ENCODE peak calls at places on chromosomes 16 and 17, in nine cellular contexts. T is HFF-Myc, X is tibial nerve, O is mucosa of descending colon, S is fibroblast of pulmonary artery, Q is ovary, H is ascending aorta, Y is lower lobe of right lung, N is esophagus squamous epithelium. E is an unnamed sample.
A peak's percentile ranks its signal among the peaks of the same experiment; 100 is the strongest.

GRCh38 chr17:34578016-34578415 is 1.4 kb upstream of the TMEM132E start:
- DNase-seq in T (no peak), X (no peak), O (no peak), S (no peak), Q (no peak), H (no peak), Y (no peak), N (no peak), E (no peak)

GRCh38 chr16:80663078-80663477 is 122.3 kb downstream of the DYNLRB2 start:
- DNase-seq in T (no peak), X (no peak), O (no peak), S (no peak), Q (no peak), H (no peak), Y (no peak), N (no peak), E (no peak)

GRCh38 chr16:76583466-76583865 is 306.3 kb downstream of the CNTNAP4 start:
- DNase-seq in T (no peak), X (no peak), O (peak; percentile 6), S (peak; percentile 53), Q (no peak), H (no peak), Y (no peak), N (no peak), E (peak; percentile 20)

GRCh38 chr17:9079461-9080103 is 58.3 kb downstream of the NTN1 start:
- DNase-seq in T (no peak), X (no peak), O (no peak), S (no peak), Q (no peak), H (no peak), Y (no peak), N (no peak), E (no peak)

GRCh38 chr16:78926723-78927200 is 673.8 kb downstream of the MAF start:
- DNase-seq in T (no peak), X (no peak), O (no peak), S (no peak), Q (no peak), H (no peak), Y (no peak), N (no peak), E (no peak)

GRCh38 chr17:34764716-34765115 is 185.3 kb downstream of the TMEM132E start:
- DNase-seq in T (no peak), X (no peak), O (no peak), S (no peak), Q (no peak), H (no peak), Y (no peak), N (no peak), E (no peak)

GRCh38 chr17:37541880-37542675 is 52.4 kb downstream of the DUSP14 start:
- DNase-seq in T (no peak), X (no peak), O (no peak), S (peak; percentile 74), Q (no peak), H (no peak), Y (no peak), N (no peak), E (peak; percentile 64)

GRCh38 chr16:17471745-17472075 is 950 bp upstream of the XYLT1 start:
- DNase-seq in T (peak; percentile 47), X (no peak), O (no peak), S (no peak), Q (no peak), H (no peak), Y (no peak), N (no peak), E (no peak)

GRCh38 chr17:78341559-78342437 is 18.1 kb downstream of the SOCS3 start:
- DNase-seq in T (no peak), X (peak; percentile 66), O (peak; percentile 78), S (peak; percentile 81), Q (peak; percentile 83), H (peak; percentile 49), Y (peak; percentile 86), N (no peak), E (peak; percentile 72)

GRCh38 chr17:27573971-27574525 is 56.9 kb upstream of the LGALS9 start:
- DNase-seq in T (no peak), X (no peak), O (no peak), S (peak; percentile 64), Q (no peak), H (no peak), Y (no peak), N (no peak), E (no peak)

GRCh38 chr17:82900741-82901140 is 60.9 kb upstream of the ZNF750 start:
- DNase-seq in T (no peak), X (no peak), O (no peak), S (no peak), Q (no peak), H (no peak), Y (no peak), N (no peak), E (no peak)

GRCh38 chr17:82901356-82901755 is 61.5 kb upstream of the ZNF750 start:
- DNase-seq in T (no peak), X (no peak), O (no peak), S (no peak), Q (no peak), H (no peak), Y (no peak), N (no peak), E (no peak)

GRCh38 chr17:82897514-82898249 is 57.9 kb upstream of the ZNF750 start:
- DNase-seq in T (no peak), X (no peak), O (no peak), S (no peak), Q (no peak), H (no peak), Y (peak; percentile 13), N (no peak), E (no peak)

GRCh38 chr17:82899941-82900340 is 60.1 kb upstream of the ZNF750 start:
- DNase-seq in T (no peak), X (no peak), O (no peak), S (no peak), Q (no peak), H (no peak), Y (peak; percentile 38), N (no peak), E (no peak)

GRCh38 chr17:82898976-82899514 is 59.2 kb upstream of the ZNF750 start:
- DNase-seq in T (no peak), X (no peak), O (no peak), S (no peak), Q (no peak), H (no peak), Y (peak; percentile 41), N (no peak), E (no peak)
- H3K4me3 ChIP-seq in T (no peak overlapping the region), X (no peak overlapping the region), O (no peak overlapping the region), S (no peak overlapping the region), Q (no peak overlapping the region), H (no peak overlapping the region), Y (no peak overlapping the region), N (no peak overlapping the region), E (no peak overlapping the region)

DNA sequence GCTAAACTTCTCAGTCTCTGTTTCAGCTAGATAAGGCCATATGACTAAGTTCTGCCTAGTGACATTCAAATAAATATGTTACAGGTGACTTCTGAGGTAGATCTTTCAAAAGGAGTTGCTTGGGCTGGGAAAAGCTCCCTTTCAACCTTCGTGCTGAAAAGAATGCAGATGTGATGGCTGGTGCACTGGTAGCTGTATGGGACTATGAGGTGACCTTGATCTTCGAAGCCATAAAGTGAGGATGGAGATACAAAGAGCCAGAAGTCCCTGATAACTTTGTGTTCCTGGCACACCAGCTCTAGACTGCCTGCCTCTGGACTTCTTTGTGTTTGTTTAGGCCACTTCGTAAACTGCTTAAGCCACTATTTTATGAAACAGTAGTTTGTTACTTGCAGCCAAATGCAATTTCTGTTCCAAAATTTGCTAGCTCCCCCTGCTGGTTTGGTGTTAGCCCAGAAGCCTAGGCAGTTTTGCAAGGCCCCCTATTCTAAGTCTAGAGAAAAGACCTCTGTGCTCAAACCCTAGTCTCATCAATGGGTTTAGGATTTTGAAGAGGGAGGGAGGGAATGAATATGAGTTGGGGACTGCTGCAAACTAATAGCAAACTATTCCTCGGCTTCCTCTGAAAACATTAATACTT is 23.3 kb upstream of the ERCC4 start:
- DNase-seq in T (no peak), X (no peak), O (no peak), S (peak; percentile 8), Q (no peak), H (no peak), Y (no peak), N (no peak), E (no peak)
- TF ChIP-seq CTCF in T (peak; percentile 59), X (no peak), O (no peak), S (peak; percentile 37), Q (no peak), H (no peak), Y (no peak), N (peak; percentile 9), E (peak; percentile 9)

DNA sequence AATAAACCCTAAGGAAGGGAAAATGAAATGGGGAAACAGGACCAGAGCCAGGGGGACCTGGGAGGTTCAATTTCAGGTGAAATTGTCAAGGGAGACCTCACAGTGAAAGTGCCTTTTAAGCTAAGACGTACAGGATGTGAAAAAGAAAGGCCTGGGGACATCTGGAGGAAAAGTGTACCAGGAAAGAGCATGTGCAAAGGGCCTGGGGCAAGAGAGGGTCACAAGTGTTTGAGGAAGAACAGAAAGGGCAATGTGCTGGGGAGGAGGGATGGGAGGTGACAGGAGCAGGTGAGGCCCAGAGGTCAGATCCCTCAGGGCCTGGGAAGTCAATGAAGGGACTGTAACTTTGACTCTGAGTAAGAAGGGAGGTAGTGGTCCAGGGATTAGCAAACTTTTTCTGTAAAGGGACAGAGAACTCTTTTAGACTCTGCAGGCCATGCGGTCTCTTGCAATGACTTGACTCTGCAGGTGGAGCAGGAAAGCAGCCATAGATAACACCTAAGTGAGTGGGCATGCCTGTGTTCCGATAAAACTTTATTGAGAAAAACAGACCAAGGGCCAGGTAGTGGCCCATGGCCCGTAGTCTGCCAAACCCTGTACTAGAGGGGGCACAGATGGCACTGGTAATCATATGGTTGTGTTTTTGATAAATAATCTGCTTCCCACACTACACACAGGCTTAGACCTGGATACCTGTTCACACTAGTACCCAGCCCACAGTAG is 93.8 kb downstream of the LITAF start:
- DNase-seq in T (no peak), X (no peak), O (no peak), S (no peak), Q (no peak), H (no peak), Y (no peak), N (no peak), E (no peak)
- H3K4me3 ChIP-seq in T (no peak overlapping the region), X (no peak overlapping the region), O (no peak overlapping the region), S (no peak overlapping the region), Q (no peak overlapping the region), H (no peak overlapping the region), Y (no peak overlapping the region), N (no peak overlapping the region), E (no peak overlapping the region)

GRCh38 chr16:85369741-85370528 is 243.2 kb upstream of the GSE1 start:
- DNase-seq in T (no peak), X (peak; percentile 44), O (peak; percentile 89), S (no peak), Q (no peak), H (no peak), Y (peak; percentile 79), N (no peak), E (peak; percentile 33)

GRCh38 chr16:85370543-85370880 is 242.6 kb upstream of the GSE1 start:
- DNase-seq in T (no peak), X (no peak), O (no peak), S (no peak), Q (no peak), H (no peak), Y (no peak), N (no peak), E (no peak)

GRCh38 chr16:85372627-85373372 is 240.3 kb upstream of the GSE1 start:
- DNase-seq in T (no peak), X (no peak), O (no peak), S (peak; percentile 57), Q (no peak), H (peak; percentile 74), Y (no peak), N (no peak), E (peak; percentile 65)

GRCh38 chr16:85371948-85372347 is 241.2 kb upstream of the GSE1 start:
- DNase-seq in T (no peak), X (no peak), O (no peak), S (no peak), Q (no peak), H (no peak), Y (no peak), N (no peak), E (no peak)

GRCh38 chr16:85370881-85371651 is 242.1 kb upstream of the GSE1 start:
- DNase-seq in T (no peak), X (peak; percentile 46), O (peak; percentile 83), S (no peak), Q (no peak), H (no peak), Y (peak; percentile 77), N (no peak), E (peak; percentile 51)
- TF ChIP-seq CTCF in T (no peak), X (peak; percentile 50), O (no peak), S (no peak), Q (no peak), H (no peak), Y (no peak), N (no peak), E (peak; percentile 21)